ENCODE peak calls at places on chromosomes 2 and 18, in four cellular contexts. One of them, this sample, is unnamed.

GRCh38 chr2:187656123-187656522 is 101.9 kb upstream of the TFPI start:
- DNase-seq in stimulated activated naive CD4-positive, alpha-beta T cell: no peak
- DNase-seq in omental fat pad: no peak
- DNase-seq in endodermal cell: no peak
- DNase-seq in this sample: no peak

GRCh38 chr18:2906522-2907458 is 60.0 kb downstream of the EMILIN2 start:
- DNase-seq in stimulated activated naive CD4-positive, alpha-beta T cell: peak
- DNase-seq in endodermal cell: peak
- DNase-seq in omental fat pad: no peak
- DNase-seq in this sample: peak

GRCh38 chr2:64913357-64913869 is 75.8 kb upstream of the SLC1A4 start:
- DNase-seq in omental fat pad: no peak
- DNase-seq in stimulated activated naive CD4-positive, alpha-beta T cell: no peak
- DNase-seq in endodermal cell: peak
- DNase-seq in this sample: no peak

GRCh38 chr18:13611058-13611615 is 115.2 kb downstream of the FAM210A start:
- DNase-seq in endodermal cell: peak
- DNase-seq in stimulated activated naive CD4-positive, alpha-beta T cell: no peak
- DNase-seq in omental fat pad: no peak
- DNase-seq in this sample: no peak

GRCh38 chr18:60452424-60452823 is 79.8 kb upstream of the MC4R start:
- DNase-seq in stimulated activated naive CD4-positive, alpha-beta T cell: no peak
- DNase-seq in endodermal cell: no peak
- DNase-seq in omental fat pad: no peak
- DNase-seq in this sample: no peak

GRCh38 chr2:190714958-190715357 is 66.1 kb downstream of the NAB1 start:
- DNase-seq in stimulated activated naive CD4-positive, alpha-beta T cell: no peak
- DNase-seq in endodermal cell: no peak
- DNase-seq in omental fat pad: no peak
- DNase-seq in this sample: no peak

GRCh38 chr2:200408428-200409311 is 101.2 kb downstream of the KCTD18 start:
- DNase-seq in stimulated activated naive CD4-positive, alpha-beta T cell: no peak
- DNase-seq in omental fat pad: no peak
- DNase-seq in endodermal cell: peak
- DNase-seq in this sample: no peak

GRCh38 chr2:8566788-8567468 is 114.9 kb upstream of the ID2 start:
- DNase-seq in stimulated activated naive CD4-positive, alpha-beta T cell: no peak
- DNase-seq in endodermal cell: no peak
- DNase-seq in omental fat pad: no peak
- DNase-seq in this sample: no peak

GRCh38 chr2:205047273-205047839 is 502.1 kb downstream of the PARD3B start:
- DNase-seq in endodermal cell: peak
- DNase-seq in omental fat pad: no peak
- DNase-seq in stimulated activated naive CD4-positive, alpha-beta T cell: no peak
- DNase-seq in this sample: no peak

GRCh38 chr18:48007955-48008701 is 77.7 kb upstream of the SMAD2 start:
- DNase-seq in stimulated activated naive CD4-positive, alpha-beta T cell: no peak
- DNase-seq in endodermal cell: peak
- DNase-seq in omental fat pad: no peak
- DNase-seq in this sample: no peak

GRCh38 chr2:138274421-138275291 is 226.9 kb upstream of the SPOPL start:
- DNase-seq in endodermal cell: no peak
- DNase-seq in omental fat pad: no peak
- DNase-seq in stimulated activated naive CD4-positive, alpha-beta T cell: no peak
- DNase-seq in this sample: no peak

GRCh38 chr2:68692511-68692910 is 42.1 kb upstream of the ARHGAP25 start:
- DNase-seq in stimulated activated naive CD4-positive, alpha-beta T cell: no peak
- DNase-seq in omental fat pad: no peak
- DNase-seq in endodermal cell: no peak
- DNase-seq in this sample: no peak

GRCh38 chr18:32261003-32261402 is 71.2 kb downstream of the MEP1B start:
- DNase-seq in omental fat pad: no peak
- DNase-seq in endodermal cell: no peak
- DNase-seq in stimulated activated naive CD4-positive, alpha-beta T cell: no peak
- DNase-seq in this sample: no peak

GRCh38 chr2:218028189-218028495 is 25.3 kb upstream of the TNS1 start:
- DNase-seq in omental fat pad: no peak
- DNase-seq in endodermal cell: no peak
- DNase-seq in stimulated activated naive CD4-positive, alpha-beta T cell: no peak
- DNase-seq in this sample: no peak

GRCh38 chr2:168639501-168639900 is 162.9 kb upstream of the NOSTRIN start:
- DNase-seq in stimulated activated naive CD4-positive, alpha-beta T cell: no peak
- DNase-seq in endodermal cell: peak
- DNase-seq in omental fat pad: no peak
- DNase-seq in this sample: no peak

GRCh38 chr2:148020036-148020357 is 540 bp downstream of the ORC4 start:
- DNase-seq in stimulated activated naive CD4-positive, alpha-beta T cell: no peak
- DNase-seq in endodermal cell: no peak
- DNase-seq in omental fat pad: no peak
- DNase-seq in this sample: no peak

GRCh38 chr2:212919238-212919637 is 232.2 kb downstream of the IKZF2 start:
- DNase-seq in endodermal cell: peak
- DNase-seq in stimulated activated naive CD4-positive, alpha-beta T cell: no peak
- DNase-seq in omental fat pad: no peak
- DNase-seq in this sample: no peak

GRCh38 chr2:24491626-24492282 is 700 bp downstream of the NCOA1 start:
- DNase-seq in omental fat pad: no peak
- DNase-seq in stimulated activated naive CD4-positive, alpha-beta T cell: peak
- DNase-seq in endodermal cell: peak
- DNase-seq in this sample: peak

GRCh38 chr18:56158676-56159075 is 479.7 kb downstream of the TXNL1 start:
- DNase-seq in omental fat pad: no peak
- DNase-seq in endodermal cell: no peak
- DNase-seq in stimulated activated naive CD4-positive, alpha-beta T cell: no peak
- DNase-seq in this sample: no peak